ENCODE peak calls at places on chromosome 20, in nine cellular contexts. L, C, E, H, U, S, R, V and Q are unnamed samples.

GRCh38 chr20:34390769-34391447 is 27.8 kb downstream of the ITCH start:
- DNase-seq in V (peak), R (peak), U (no peak), H (peak), S (no peak), L (no peak), E (no peak), C (peak), Q (peak)

GRCh38 chr20:1876975-1877603 is 18.1 kb upstream of the SIRPA start:
- DNase-seq in C (no peak), E (no peak), H (no peak), R (no peak), V (no peak), S (no peak), U (peak), L (no peak), Q (no peak)

GRCh38 chr20:47349365-47350180 is 6.9 kb downstream of the ZMYND8 start:
- DNase-seq in L (no peak), S (no peak), C (no peak), U (no peak), R (no peak), V (peak), E (no peak), H (no peak), Q (no peak)

GRCh38 chr20:11502051-11502450 is 415.6 kb upstream of the BTBD3 start:
- DNase-seq in H (no peak), L (no peak), U (no peak), E (no peak), V (peak), S (no peak), R (no peak), C (no peak), Q (no peak)

GRCh38 chr20:5996765-5997164 is 46.3 kb downstream of the MCM8 start:
- DNase-seq in R (peak), C (no peak), V (peak), E (peak), L (no peak), S (no peak), U (no peak), H (no peak), Q (no peak)

GRCh38 chr20:53891306-53891894 is 179.0 kb downstream of the BCAS1 start:
- DNase-seq in V (no peak), S (no peak), R (no peak), C (no peak), L (no peak), H (peak), U (no peak), E (no peak), Q (no peak)

GRCh38 chr20:17617212-17617867 is 47.5 kb downstream of the DSTN start:
- DNase-seq in R (peak), H (peak), U (peak), L (no peak), C (peak), S (peak), E (no peak), V (no peak), Q (no peak)

GRCh38 chr20:23225407-23226060 is 125.1 kb upstream of the NXT1 start:
- DNase-seq in E (no peak), U (no peak), H (peak), L (no peak), C (no peak), V (peak), R (no peak), S (no peak), Q (peak)

GRCh38 chr20:6402026-6402425 is 279.2 kb upstream of the FERMT1 start:
- DNase-seq in V (peak), R (no peak), L (no peak), C (no peak), S (no peak), E (no peak), U (no peak), H (peak), Q (no peak)

GRCh38 chr20:57167971-57168693 is 98.3 kb downstream of the BMP7 start:
- DNase-seq in S (no peak), V (no peak), E (no peak), R (no peak), L (no peak), H (peak), C (no peak), U (no peak), Q (no peak)